ENCODE peak calls at places on chromosomes 16 and 17, in six cellular contexts. One of them, this sample, is unnamed. For H3K4me1 and H3K27me3, the result is how much of the 10 kb centered on the place peaks cover.

GRCh38 chr17:79047923-79048825 is 24.2 kb downstream of the C1QTNF1 start:
- DNase-seq in right atrium auricular region: no peak
- DNase-seq in astrocyte: no peak
- DNase-seq in right lobe of liver: no peak
- DNase-seq in body of pancreas: no peak
- DNase-seq in CD4-positive, alpha-beta memory T cell: no peak
- DNase-seq in this sample: no peak

GRCh38 chr17:30278032-30278431 is 13.7 kb downstream of the BLMH start:
- DNase-seq in right atrium auricular region: no peak
- DNase-seq in astrocyte: no peak
- DNase-seq in right lobe of liver: no peak
- DNase-seq in body of pancreas: peak
- DNase-seq in CD4-positive, alpha-beta memory T cell: no peak
- DNase-seq in this sample: no peak

GRCh38 chr17:61196302-61196704 is 203.3 kb upstream of the TBX2 start:
- DNase-seq in right atrium auricular region: no peak
- DNase-seq in astrocyte: no peak
- DNase-seq in right lobe of liver: no peak
- DNase-seq in body of pancreas: no peak
- DNase-seq in CD4-positive, alpha-beta memory T cell: no peak
- DNase-seq in this sample: no peak

GRCh38 chr17:66747561-66748275 is 87.2 kb upstream of the CACNG5 start:
- DNase-seq in right atrium auricular region: no peak
- DNase-seq in astrocyte: peak
- DNase-seq in right lobe of liver: no peak
- DNase-seq in body of pancreas: no peak
- DNase-seq in CD4-positive, alpha-beta memory T cell: no peak
- DNase-seq in this sample: no peak

GRCh38 chr17:59893617-59894100 is 738 bp downstream of the RPS6KB1 start:
- DNase-seq in right atrium auricular region: no peak
- DNase-seq in astrocyte: no peak
- DNase-seq in right lobe of liver: no peak
- DNase-seq in body of pancreas: no peak
- DNase-seq in CD4-positive, alpha-beta memory T cell: no peak
- DNase-seq in this sample: peak

GRCh38 chr16:79008036-79008868 is 592.3 kb downstream of the MAF start:
- DNase-seq in right atrium auricular region: no peak
- DNase-seq in astrocyte: no peak
- DNase-seq in right lobe of liver: no peak
- DNase-seq in body of pancreas: no peak
- DNase-seq in CD4-positive, alpha-beta memory T cell: no peak
- DNase-seq in this sample: no peak

GRCh38 chr16:78816499-78817441 is 717.3 kb downstream of the WWOX start:
- DNase-seq in right atrium auricular region: no peak
- DNase-seq in astrocyte: no peak
- DNase-seq in right lobe of liver: no peak
- DNase-seq in body of pancreas: peak
- DNase-seq in CD4-positive, alpha-beta memory T cell: no peak
- DNase-seq in this sample: peak

GRCh38 chr16:68356249-68356918 is 45.6 kb downstream of the PRMT7 start:
- DNase-seq in right atrium auricular region: no peak
- DNase-seq in astrocyte: no peak
- DNase-seq in right lobe of liver: peak
- DNase-seq in body of pancreas: no peak
- DNase-seq in CD4-positive, alpha-beta memory T cell: peak
- DNase-seq in this sample: no peak

GRCh38 chr17:63082273-63082861 is 116.3 kb downstream of the TANC2 start:
- DNase-seq in right atrium auricular region: no peak
- DNase-seq in astrocyte: peak
- DNase-seq in right lobe of liver: no peak
- DNase-seq in body of pancreas: no peak
- DNase-seq in CD4-positive, alpha-beta memory T cell: no peak
- DNase-seq in this sample: no peak

GRCh38 chr17:7835818-7836595 is 2.0 kb downstream of the KDM6B start:
- DNase-seq in right atrium auricular region: no peak
- DNase-seq in astrocyte: peak
- DNase-seq in right lobe of liver: peak
- DNase-seq in body of pancreas: peak
- DNase-seq in CD4-positive, alpha-beta memory T cell: peak
- DNase-seq in this sample: no peak

GRCh38 chr17:51372345-51373004 is 112.1 kb downstream of the UTP18 start:
- DNase-seq in right atrium auricular region: no peak
- DNase-seq in astrocyte: peak
- DNase-seq in right lobe of liver: no peak
- DNase-seq in body of pancreas: no peak
- DNase-seq in CD4-positive, alpha-beta memory T cell: no peak
- DNase-seq in this sample: peak

GRCh38 chr17:78759203-78759968 is 22.7 kb downstream of the CYTH1 start:
- DNase-seq in right atrium auricular region: no peak
- DNase-seq in astrocyte: peak
- DNase-seq in right lobe of liver: no peak
- DNase-seq in body of pancreas: peak
- DNase-seq in CD4-positive, alpha-beta memory T cell: peak
- DNase-seq in this sample: no peak

GRCh38 chr17:48542114-48542955 is 2.6 kb downstream of the HOXB2 start:
- DNase-seq in right atrium auricular region: no peak
- DNase-seq in astrocyte: no peak
- DNase-seq in right lobe of liver: no peak
- DNase-seq in body of pancreas: no peak
- DNase-seq in CD4-positive, alpha-beta memory T cell: no peak
- DNase-seq in this sample: no peak

GRCh38 chr16:53821487-53821886 is 117.5 kb downstream of the FTO start:
- DNase-seq in right atrium auricular region: no peak
- DNase-seq in astrocyte: peak
- DNase-seq in right lobe of liver: no peak
- DNase-seq in body of pancreas: no peak
- DNase-seq in CD4-positive, alpha-beta memory T cell: no peak
- DNase-seq in this sample: no peak

GRCh38 chr17:27224526-27225315 is 69.2 kb upstream of the WSB1 start:
- DNase-seq in right atrium auricular region: no peak
- DNase-seq in astrocyte: peak
- DNase-seq in right lobe of liver: no peak
- DNase-seq in body of pancreas: no peak
- DNase-seq in CD4-positive, alpha-beta memory T cell: no peak
- DNase-seq in this sample: no peak

GRCh38 chr16:6684076-6684673 is 648.5 kb upstream of the RBFOX1 start:
- DNase-seq in right atrium auricular region: no peak
- DNase-seq in astrocyte: no peak
- DNase-seq in right lobe of liver: no peak
- DNase-seq in body of pancreas: peak
- DNase-seq in CD4-positive, alpha-beta memory T cell: no peak
- DNase-seq in this sample: no peak

DNA sequence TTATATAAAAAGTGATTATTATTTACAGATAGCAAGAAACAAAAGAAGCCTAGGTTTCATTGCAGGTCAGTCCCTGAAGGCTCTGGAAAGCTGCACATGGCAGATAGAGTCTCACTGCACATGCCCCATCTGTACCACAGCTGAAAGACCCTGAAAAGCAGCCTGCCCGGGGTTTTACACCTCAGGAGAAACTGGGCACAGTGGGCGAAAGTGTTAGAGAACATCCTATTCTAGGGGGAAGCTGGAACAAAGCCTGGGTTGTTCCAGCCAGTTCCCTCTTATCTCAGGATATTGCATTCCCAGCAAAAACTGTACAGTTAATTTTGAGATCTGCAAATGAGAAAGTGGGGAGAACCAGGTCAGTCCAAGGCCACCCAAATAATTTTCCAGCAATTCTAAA is 419.7 kb downstream of the CNTNAP4 start:
- DNase-seq in right atrium auricular region: no peak
- DNase-seq in astrocyte: no peak
- DNase-seq in right lobe of liver: no peak
- DNase-seq in body of pancreas: no peak
- DNase-seq in CD4-positive, alpha-beta memory T cell: no peak
- DNase-seq in this sample: no peak
- H3K4me1 ChIP-seq in right atrium auricular region: under half
- H3K4me1 ChIP-seq in astrocyte: under half
- H3K4me1 ChIP-seq in right lobe of liver: under half
- H3K4me1 ChIP-seq in body of pancreas: under half
- H3K4me1 ChIP-seq in CD4-positive, alpha-beta memory T cell: under half
- H3K4me1 ChIP-seq in this sample: under half

GRCh38 chr17:74752415-74752814 is 4.0 kb downstream of the NHERF1 start:
- DNase-seq in right atrium auricular region: no peak
- DNase-seq in astrocyte: no peak
- DNase-seq in right lobe of liver: no peak
- DNase-seq in body of pancreas: no peak
- DNase-seq in CD4-positive, alpha-beta memory T cell: no peak
- DNase-seq in this sample: no peak
- H3K27ac ChIP-seq in right atrium auricular region: no peak
- H3K27ac ChIP-seq in astrocyte: no peak
- H3K27ac ChIP-seq in right lobe of liver: peak
- H3K27ac ChIP-seq in body of pancreas: no peak
- H3K27ac ChIP-seq in CD4-positive, alpha-beta memory T cell: peak
- H3K27ac ChIP-seq in this sample: no peak

GRCh38 chr17:43861960-43862359 is 15.0 kb downstream of the CD300LG start:
- DNase-seq in right atrium auricular region: no peak
- DNase-seq in astrocyte: no peak
- DNase-seq in right lobe of liver: no peak
- DNase-seq in body of pancreas: no peak
- DNase-seq in CD4-positive, alpha-beta memory T cell: no peak
- DNase-seq in this sample: no peak

GRCh38 chr17:43868236-43868994 is 21.4 kb downstream of the CD300LG start:
- DNase-seq in right atrium auricular region: no peak
- DNase-seq in astrocyte: no peak
- DNase-seq in right lobe of liver: no peak
- DNase-seq in body of pancreas: no peak
- DNase-seq in CD4-positive, alpha-beta memory T cell: no peak
- DNase-seq in this sample: no peak

GRCh38 chr17:43860077-43860725 is 13.2 kb downstream of the CD300LG start:
- DNase-seq in right atrium auricular region: no peak
- DNase-seq in astrocyte: no peak
- DNase-seq in right lobe of liver: no peak
- DNase-seq in body of pancreas: no peak
- DNase-seq in CD4-positive, alpha-beta memory T cell: no peak
- DNase-seq in this sample: no peak

GRCh38 chr17:43860927-43861622 is 14.1 kb downstream of the CD300LG start:
- DNase-seq in right atrium auricular region: no peak
- DNase-seq in astrocyte: no peak
- DNase-seq in right lobe of liver: no peak
- DNase-seq in body of pancreas: no peak
- DNase-seq in CD4-positive, alpha-beta memory T cell: no peak
- DNase-seq in this sample: peak

GRCh38 chr17:43864161-43864706 is 17.3 kb downstream of the CD300LG start:
- DNase-seq in right atrium auricular region: no peak
- DNase-seq in astrocyte: no peak
- DNase-seq in right lobe of liver: no peak
- DNase-seq in body of pancreas: no peak
- DNase-seq in CD4-positive, alpha-beta memory T cell: no peak
- DNase-seq in this sample: no peak
- H3K27me3 ChIP-seq in right atrium auricular region: under half
- H3K27me3 ChIP-seq in astrocyte: under half
- H3K27me3 ChIP-seq in right lobe of liver: under half
- H3K27me3 ChIP-seq in body of pancreas: under half
- H3K27me3 ChIP-seq in CD4-positive, alpha-beta memory T cell: under half
- H3K27me3 ChIP-seq in this sample: under half

GRCh38 chr17:40060887-40061480 is 1.8 kb upstream of the THRA start:
- DNase-seq in right atrium auricular region: no peak
- DNase-seq in astrocyte: no peak
- DNase-seq in right lobe of liver: no peak
- DNase-seq in body of pancreas: no peak
- DNase-seq in CD4-positive, alpha-beta memory T cell: no peak
- DNase-seq in this sample: no peak
- H3K4me1 ChIP-seq in right atrium auricular region: under half
- H3K4me1 ChIP-seq in astrocyte: under half
- H3K4me1 ChIP-seq in right lobe of liver: under half
- H3K4me1 ChIP-seq in body of pancreas: under half
- H3K4me1 ChIP-seq in CD4-positive, alpha-beta memory T cell: under half
- H3K4me1 ChIP-seq in this sample: under half

GRCh38 chr17:43333438-43333943 is 65.3 kb upstream of the ARL4D start:
- DNase-seq in right atrium auricular region: no peak
- DNase-seq in astrocyte: no peak
- DNase-seq in right lobe of liver: no peak
- DNase-seq in body of pancreas: no peak
- DNase-seq in CD4-positive, alpha-beta memory T cell: no peak
- DNase-seq in this sample: no peak
- H3K27ac ChIP-seq in right atrium auricular region: no peak
- H3K27ac ChIP-seq in astrocyte: no peak
- H3K27ac ChIP-seq in right lobe of liver: no peak
- H3K27ac ChIP-seq in body of pancreas: no peak
- H3K27ac ChIP-seq in CD4-positive, alpha-beta memory T cell: no peak
- H3K27ac ChIP-seq in this sample: no peak